ENCODE peak calls at places on chromosome 1, in seven cellular contexts. L is epithelial cell of esophagus, E is ovary, C is brain microvascular endothelial cell, Q is PC-3, V is upper lobe of left lung, P is lung. D is an unnamed sample.

GRCh38 chr1:204420039-204421004 is 8.7 kb upstream of the PPP1R15B start:
- DNase-seq in L (no peak), E (no peak), C (no peak), Q (no peak), V (no peak), P (no peak), D (no peak)

GRCh38 chr1:156282143-156282478 is 514 bp downstream of the SMG5 start:
- DNase-seq in L (peak; percentile 51), E (no peak), C (no peak), Q (peak; percentile 58), V (no peak), P (no peak), D (peak; percentile 62)

GRCh38 chr1:151570819-151571218 is 30.7 kb downstream of the TUFT1 start:
- DNase-seq in L (peak; percentile 24), E (no peak), C (no peak), Q (no peak), V (no peak), P (no peak), D (no peak)

GRCh38 chr1:7783178-7783711 is 846 bp upstream of the PER3 start:
- DNase-seq in L (peak; percentile 25), E (peak; percentile 80), C (peak; percentile 4), Q (peak; percentile 51), V (peak; percentile 92), P (peak; percentile 65), D (peak; percentile 60)

GRCh38 chr1:55375617-55376258 is 160.6 kb upstream of the USP24 start:
- DNase-seq in L (peak; percentile 52), E (peak; percentile 34), C (no peak), Q (peak; percentile 58), V (peak; percentile 38), P (peak; percentile 44), D (peak; percentile 72)

GRCh38 chr1:59776960-59777852 is 37.5 kb upstream of the HOOK1 start:
- DNase-seq in L (no peak), E (no peak), C (no peak), Q (no peak), V (no peak), P (no peak), D (no peak)

GRCh38 chr1:35599411-35599810 is 26.3 kb downstream of the TFAP2E start:
- DNase-seq in L (no peak), E (no peak), C (no peak), Q (no peak), V (no peak), P (no peak), D (no peak)

GRCh38 chr1:93448983-93449805 is 1.3 kb downstream of the FNBP1L start:
- DNase-seq in L (peak; percentile 57), E (peak; percentile 27), C (no peak), Q (peak; percentile 58), V (peak; percentile 84), P (peak; percentile 38), D (peak; percentile 55)

GRCh38 chr1:114032271-114033218 is 53.3 kb downstream of the OLFML3 start:
- DNase-seq in L (peak; percentile 89), E (no peak), C (peak; percentile 70), Q (peak; percentile 95), V (no peak), P (no peak), D (peak; percentile 73)

GRCh38 chr1:115201598-115201997 is 112.3 kb upstream of the TSPAN2 start:
- DNase-seq in L (no peak), E (no peak), C (no peak), Q (no peak), V (no peak), P (no peak), D (no peak)

GRCh38 chr1:77282866-77283539 is 1.2 kb downstream of the AK5 start:
- DNase-seq in L (no peak), E (peak; percentile 8), C (no peak), Q (no peak), V (peak; percentile 35), P (no peak), D (no peak)

GRCh38 chr1:234500269-234500668 is 21.3 kb upstream of the TARBP1 start:
- DNase-seq in L (peak; percentile 60), E (no peak), C (no peak), Q (peak; percentile 54), V (no peak), P (no peak), D (peak; percentile 91)

GRCh38 chr1:224894915-224895314 is 34.6 kb upstream of the DNAH14 start:
- DNase-seq in L (no peak), E (no peak), C (no peak), Q (peak; percentile 65), V (no peak), P (no peak), D (peak; percentile 62)
- TF ChIP-seq CTCF in L (no peak), E (no peak), C (peak; percentile 56), Q (peak; percentile 68), V (no peak), P (no peak), D (peak; percentile 47)

GRCh38 chr1:18580087-18580486 is 50.6 kb upstream of the PAX7 start:
- DNase-seq in L (no peak), E (no peak), C (no peak), Q (peak; percentile 14), V (no peak), P (no peak), D (no peak)

GRCh38 chr1:18582890-18583289 is 47.8 kb upstream of the PAX7 start:
- DNase-seq in L (no peak), E (no peak), C (no peak), Q (no peak), V (no peak), P (no peak), D (no peak)

GRCh38 chr1:18580676-18581419 is 49.8 kb upstream of the PAX7 start:
- DNase-seq in L (no peak), E (no peak), C (no peak), Q (no peak), V (no peak), P (no peak), D (no peak)

GRCh38 chr1:18583326-18583941 is 47.2 kb upstream of the PAX7 start:
- DNase-seq in L (no peak), E (no peak), C (no peak), Q (no peak), V (peak; percentile 68), P (no peak), D (no peak)

GRCh38 chr1:18581420-18581880 is 49.2 kb upstream of the PAX7 start:
- DNase-seq in L (peak; percentile 36), E (no peak), C (no peak), Q (peak; percentile 41), V (peak; percentile 87), P (no peak), D (peak; percentile 36)
- TF ChIP-seq CTCF in L (peak; percentile 79), E (no peak), C (peak; percentile 86), Q (peak; percentile 70), V (peak; percentile 65), P (peak; percentile 28), D (peak; percentile 89)

GRCh38 chr1:154179951-154180687 is 11.8 kb downstream of the TPM3 start:
- DNase-seq in L (no peak), E (no peak), C (no peak), Q (no peak), V (no peak), P (no peak), D (no peak)

GRCh38 chr1:154186177-154186576 is 5.7 kb downstream of the TPM3 start:
- DNase-seq in L (peak; percentile 80), E (no peak), C (peak; percentile 35), Q (peak; percentile 69), V (no peak), P (peak; percentile 65), D (peak; percentile 84)

GRCh38 chr1:154181944-154182341 is 10.0 kb downstream of the TPM3 start:
- DNase-seq in L (no peak), E (no peak), C (no peak), Q (no peak), V (no peak), P (no peak), D (no peak)

GRCh38 chr1:154182342-154183044 is 9.4 kb downstream of the TPM3 start:
- DNase-seq in L (peak; percentile 80), E (peak; percentile 62), C (peak; percentile 68), Q (peak; percentile 68), V (peak; percentile 93), P (peak; percentile 85), D (peak; percentile 86)

DNA sequence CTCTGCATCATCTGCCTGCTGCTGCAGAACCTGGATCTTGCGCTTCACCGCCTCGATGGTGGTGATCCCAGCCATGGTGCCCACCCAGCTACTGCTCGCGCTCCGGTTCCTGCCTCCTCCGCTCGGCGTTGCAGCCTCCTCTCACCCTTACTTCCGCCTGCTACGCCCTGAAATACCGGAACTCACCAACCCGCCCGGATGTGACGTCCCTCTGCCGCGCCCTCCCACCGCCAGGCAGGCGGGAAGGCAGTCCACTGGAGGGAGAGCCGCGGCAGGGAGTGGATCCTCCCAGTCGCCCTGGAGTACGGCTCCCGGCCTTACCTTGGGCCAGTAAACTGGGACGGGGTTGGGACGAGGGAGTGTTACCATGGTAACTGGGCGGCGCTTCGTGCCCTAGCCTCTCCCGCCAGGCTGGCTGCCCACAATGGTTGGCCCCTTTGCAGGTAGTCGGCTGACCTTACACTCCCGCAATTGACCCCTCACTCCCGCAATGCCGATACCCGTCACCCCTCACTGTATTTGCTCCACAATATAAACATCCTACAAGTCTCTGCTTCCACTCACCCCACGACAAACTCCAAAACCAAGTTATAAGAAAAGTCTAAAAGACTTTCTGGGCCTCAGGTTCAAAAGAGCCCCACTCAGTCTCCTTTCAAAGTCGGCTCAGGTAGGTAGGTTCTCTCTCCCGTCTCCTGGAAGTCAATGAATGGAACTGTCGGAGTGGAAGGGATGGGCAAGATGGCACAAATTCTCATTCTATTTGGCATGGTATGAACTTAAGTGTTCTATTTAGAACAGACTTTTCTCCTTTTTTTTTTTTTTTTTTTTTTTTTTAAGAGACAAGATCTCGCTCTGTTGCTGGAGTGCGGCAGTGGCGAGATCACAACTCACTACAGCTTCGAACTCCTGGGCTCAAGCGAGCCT is 8.6 kb downstream of the TPM3 start:
- DNase-seq in L (peak; percentile 98), E (peak; percentile 95), C (peak; percentile 94), Q (peak; percentile 99), V (peak; percentile 98), P (peak; percentile 98), D (peak; percentile 99)
- TF ChIP-seq CTCF in L (no peak), E (peak; percentile 37), C (no peak), Q (no peak), V (no peak), P (no peak), D (no peak)

GRCh38 chr1:32742956-32743355 is 40.4 kb upstream of the SYNC start:
- DNase-seq in L (no peak), E (no peak), C (no peak), Q (peak; percentile 31), V (no peak), P (no peak), D (no peak)

GRCh38 chr1:32743380-32744062 is 41.0 kb upstream of the SYNC start:
- DNase-seq in L (no peak), E (no peak), C (no peak), Q (peak; percentile 39), V (no peak), P (no peak), D (no peak)

GRCh38 chr1:32741067-32741416 is 38.5 kb upstream of the SYNC start:
- DNase-seq in L (no peak), E (peak; percentile 44), C (no peak), Q (no peak), V (no peak), P (no peak), D (no peak)

GRCh38 chr1:32742132-32742947 is 39.8 kb upstream of the SYNC start:
- DNase-seq in L (no peak), E (peak; percentile 67), C (no peak), Q (peak; percentile 26), V (no peak), P (no peak), D (no peak)

GRCh38 chr1:32741417-32742131 is 39.0 kb upstream of the SYNC start:
- DNase-seq in L (no peak), E (peak; percentile 65), C (no peak), Q (peak; percentile 49), V (peak; percentile 90), P (no peak), D (no peak)
- TF ChIP-seq CTCF in L (no peak), E (no peak), C (peak; percentile 40), Q (peak; percentile 48), V (peak; percentile 33), P (no peak), D (peak; percentile 59)

D was measured in MCF 10A.